ENCODE peak calls at places on chromosomes 11 and 22, in eight cellular contexts. L, C, O, G, F, R, H and Q are unnamed samples.

GRCh38 chr11:117144477-117145392 is 648 bp downstream of the PAFAH1B2 start:
- DNase-seq in L (peak), C (no peak), O (peak), G (peak), F (peak), R (peak), H (no peak), Q (no peak)

GRCh38 chr11:102447193-102447592 is 5.4 kb downstream of the TMEM123 start:
- DNase-seq in L (no peak), C (no peak), O (no peak), G (no peak), F (no peak), R (no peak), H (no peak), Q (no peak)

GRCh38 chr11:128417607-128418324 is 169.6 kb downstream of the ETS1 start:
- DNase-seq in L (peak), C (no peak), O (peak), G (no peak), F (no peak), R (no peak), H (no peak), Q (no peak)

GRCh38 chr11:70066628-70067027 is 11.5 kb upstream of the ANO1 start:
- DNase-seq in L (no peak), C (no peak), O (no peak), G (no peak), F (no peak), R (no peak), H (no peak), Q (no peak)

GRCh38 chr11:8728566-8728965 is 46.0 kb downstream of the RPL27A start:
- DNase-seq in L (peak), C (no peak), O (peak), G (no peak), F (no peak), R (no peak), H (no peak), Q (no peak)

GRCh38 chr11:120894207-120894989 is 129.5 kb upstream of the TBCEL start:
- DNase-seq in L (no peak), C (no peak), O (peak), G (no peak), F (no peak), R (no peak), H (no peak), Q (no peak)

GRCh38 chr11:134861490-134862107 is 449.6 kb upstream of the B3GAT1 start:
- DNase-seq in L (no peak), C (no peak), O (no peak), G (no peak), F (no peak), R (no peak), H (no peak), Q (no peak)

GRCh38 chr22:27372969-27373670 is 428.4 kb downstream of the MN1 start:
- DNase-seq in L (no peak), C (no peak), O (no peak), G (no peak), F (peak), R (no peak), H (no peak), Q (peak)

GRCh38 chr11:80024119-80024518 is 583.3 kb upstream of the TENM4 start:
- DNase-seq in L (no peak), C (no peak), O (no peak), G (no peak), F (no peak), R (no peak), H (no peak), Q (no peak)

GRCh38 chr11:61960532-61960931 is 6.9 kb downstream of the FTH1 start:
- DNase-seq in L (no peak), C (no peak), O (no peak), G (peak), F (no peak), R (no peak), H (no peak), Q (no peak)

GRCh38 chr22:43829448-43829821 is 17.3 kb upstream of the EFCAB6 start:
- DNase-seq in L (no peak), C (no peak), O (peak), G (no peak), F (no peak), R (peak), H (no peak), Q (no peak)

GRCh38 chr11:9099617-9100016 is 8.2 kb upstream of the SCUBE2 start:
- DNase-seq in L (no peak), C (no peak), O (no peak), G (no peak), F (no peak), R (no peak), H (no peak), Q (no peak)

GRCh38 chr22:49962012-49962750 is 1.6 kb downstream of the PIM3 start:
- DNase-seq in L (peak), C (peak), O (peak), G (peak), F (peak), R (peak), H (no peak), Q (no peak)

GRCh38 chr11:114321621-114322257 is 25.5 kb downstream of the NNMT start:
- DNase-seq in L (peak), C (no peak), O (peak), G (no peak), F (no peak), R (no peak), H (no peak), Q (no peak)

GRCh38 chr11:76152741-76153608 is 53.3 kb downstream of the WNT11 start:
- DNase-seq in L (no peak), C (no peak), O (no peak), G (peak), F (no peak), R (peak), H (no peak), Q (no peak)

GRCh38 chr11:44575288-44575672 is 9.8 kb downstream of the CD82 start:
- DNase-seq in L (no peak), C (no peak), O (no peak), G (no peak), F (no peak), R (no peak), H (no peak), Q (no peak)

GRCh38 chr11:112318193-112318592 is 57.5 kb upstream of the PLET1 start:
- DNase-seq in L (peak), C (no peak), O (peak), G (no peak), F (no peak), R (no peak), H (peak), Q (no peak)

GRCh38 chr11:125272092-125272491 is 107.5 kb downstream of the PKNOX2 start:
- DNase-seq in L (no peak), C (no peak), O (no peak), G (no peak), F (no peak), R (peak), H (no peak), Q (no peak)